ENCODE peak calls at places on chromosomes 4 and X, in five cellular contexts. J is A673; Z is CD8-positive, alpha-beta T cell; U is astrocyte of the spinal cord; A is astrocyte of the cerebellum. T is an unnamed sample.

GRCh38 chr4:24287096-24287495 is 297.3 kb downstream of the DHX15 start:
- DNase-seq in J (no peak), Z (no peak), U (no peak), A (no peak), T (no peak)

GRCh38 chrX:68273887-68274286 is 159.4 kb downstream of the OPHN1 start:
- DNase-seq in J (peak; percentile 11), Z (no peak), U (no peak), A (no peak), T (no peak)

GRCh38 chrX:13666836-13667235 is 13.9 kb downstream of the TCEANC start:
- DNase-seq in J (no peak), Z (no peak), U (no peak), A (no peak), T (no peak)

GRCh38 chrX:101693476-101693875 is 33.8 kb upstream of the ARMCX2 start:
- DNase-seq in J (no peak), Z (no peak), U (no peak), A (no peak), T (no peak)

GRCh38 chr4:38612996-38613395 is 51.0 kb upstream of the KLF3 start:
- DNase-seq in J (peak; percentile 75), Z (no peak), U (peak; percentile 35), A (peak; percentile 49), T (no peak)

GRCh38 chr4:116480486-116480990 is 604.8 kb downstream of the TRAM1L1 start:
- DNase-seq in J (no peak), Z (no peak), U (no peak), A (no peak), T (no peak)

GRCh38 chrX:42746606-42747005 is 31.4 kb downstream of the PPP1R2C start:
- DNase-seq in J (no peak), Z (no peak), U (peak; percentile 38), A (no peak), T (peak; percentile 28)

GRCh38 chr4:182222766-182223165 is 20.4 kb upstream of the TENM3 start:
- DNase-seq in J (no peak), Z (no peak), U (no peak), A (no peak), T (no peak)

GRCh38 chr4:88843067-88843723 is 145.6 kb upstream of the NAP1L5 start:
- DNase-seq in J (peak; percentile 32), Z (no peak), U (no peak), A (no peak), T (no peak)

GRCh38 chrX:7170903-7171302 is 22.9 kb upstream of the PUDP start:
- DNase-seq in J (peak; percentile 33), Z (peak; percentile 19), U (no peak), A (no peak), T (no peak)

GRCh38 chr4:2637956-2638552 is 101.6 kb downstream of the FAM193A start:
- DNase-seq in J (no peak), Z (no peak), U (no peak), A (no peak), T (no peak)

GRCh38 chrX:16144420-16144819 is 21.1 kb downstream of the GRPR start:
- DNase-seq in J (no peak), Z (no peak), U (no peak), A (no peak), T (no peak)

GRCh38 chr4:86286729-86287128 is 73.1 kb downstream of the MAPK10 start:
- DNase-seq in J (no peak), Z (no peak), U (no peak), A (no peak), T (no peak)

GRCh38 chr4:3334316-3334715 is 41.5 kb downstream of the RGS12 start:
- DNase-seq in J (no peak), Z (no peak), U (no peak), A (no peak), T (no peak)

GRCh38 chr4:101977096-101977495 is 186.6 kb downstream of the BANK1 start:
- DNase-seq in J (peak; percentile 64), Z (no peak), U (peak; percentile 95), A (peak; percentile 95), T (peak; percentile 96)

GRCh38 chr4:145178740-145179139 is 1.6 kb downstream of the OTUD4 start:
- DNase-seq in J (no peak), Z (no peak), U (no peak), A (no peak), T (no peak)

GRCh38 chr4:27360651-27361347 is 500.2 kb downstream of the STIM2 start:
- DNase-seq in J (peak; percentile 25), Z (no peak), U (peak; percentile 91), A (peak; percentile 81), T (no peak)

GRCh38 chr4:56391270-56391669 is 4.0 kb upstream of the AASDH start:
- DNase-seq in J (no peak), Z (no peak), U (no peak), A (no peak), T (no peak)

GRCh38 chr4:56387023-56388001 is at the start of gene AASDH:
- DNase-seq in J (peak; percentile 92), Z (peak; percentile 94), U (peak; percentile 97), A (peak; percentile 90), T (peak; percentile 69)

GRCh38 chr4:56389558-56389957 is 2.3 kb upstream of the AASDH start:
- DNase-seq in J (no peak), Z (no peak), U (no peak), A (no peak), T (no peak)

GRCh38 chr4:56386091-56386490 is 1.2 kb downstream of the AASDH start:
- DNase-seq in J (no peak), Z (no peak), U (no peak), A (no peak), T (no peak)

GRCh38 chr4:56388311-56388710 is 1.0 kb upstream of the AASDH start:
- DNase-seq in J (no peak), Z (no peak), U (no peak), A (no peak), T (no peak)
- H3K4me3 ChIP-seq in J (peak overlapping the region; percentile 77), Z (peak overlapping the region; percentile 82), U (peak overlapping the region; percentile 93), A (peak overlapping the region; percentile 61), T (peak overlapping the region; percentile 67)

GRCh38 chr4:118280501-118281218 is 72.1 kb downstream of the PRSS12 start:
- DNase-seq in J (peak; percentile 68), Z (peak; percentile 48), U (peak; percentile 82), A (peak; percentile 83), T (no peak)
- TF ChIP-seq CTCF in J (peak; percentile 62), Z (peak; percentile 54), U (peak; percentile 64), A (peak; percentile 66), T (peak; percentile 49)

GRCh38 chr4:186591651-186592050 is 36.3 kb upstream of the MTNR1A start:
- DNase-seq in J (no peak), Z (no peak), U (no peak), A (no peak), T (no peak)
- H3K4me3 ChIP-seq in J (no peak overlapping the region), Z (no peak overlapping the region), U (no peak overlapping the region), A (no peak overlapping the region), T (no peak overlapping the region)

DNA sequence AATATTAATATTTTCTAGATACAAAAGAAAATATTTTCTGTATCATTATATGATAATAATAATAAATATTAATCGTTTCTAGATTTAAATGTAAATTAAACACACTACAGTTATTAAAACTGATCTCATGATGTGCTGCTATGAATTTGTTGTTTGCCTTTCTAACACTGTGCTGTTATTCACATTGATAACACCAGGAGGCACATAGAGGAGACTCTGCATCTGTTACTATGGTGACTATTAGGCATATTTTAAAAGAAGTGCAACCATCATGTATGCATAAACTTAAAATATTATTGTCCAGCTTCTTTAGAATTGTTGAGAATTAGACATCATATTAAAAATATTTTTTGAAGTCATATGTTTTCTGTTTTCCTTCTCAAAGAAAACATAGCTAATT is 11.8 kb upstream of the PDGFC start:
- DNase-seq in J (peak; percentile 55), Z (no peak), U (peak; percentile 26), A (no peak), T (no peak)
- TF ChIP-seq CTCF in J (peak; percentile 57), Z (no peak), U (peak; percentile 57), A (peak; percentile 47), T (peak; percentile 45)

GRCh38 chr4:36255575-36255974 is 11.3 kb upstream of the ARAP2 start:
- DNase-seq in J (no peak), Z (peak; percentile 83), U (no peak), A (no peak), T (no peak)

GRCh38 chr4:36251983-36252382 is 7.7 kb upstream of the ARAP2 start:
- DNase-seq in J (no peak), Z (no peak), U (no peak), A (no peak), T (no peak)

GRCh38 chr4:36260714-36261113 is 16.4 kb upstream of the ARAP2 start:
- DNase-seq in J (no peak), Z (no peak), U (no peak), A (no peak), T (no peak)

GRCh38 chr4:36254355-36254754 is 10.0 kb upstream of the ARAP2 start:
- DNase-seq in J (no peak), Z (no peak), U (no peak), A (no peak), T (no peak)

DNA sequence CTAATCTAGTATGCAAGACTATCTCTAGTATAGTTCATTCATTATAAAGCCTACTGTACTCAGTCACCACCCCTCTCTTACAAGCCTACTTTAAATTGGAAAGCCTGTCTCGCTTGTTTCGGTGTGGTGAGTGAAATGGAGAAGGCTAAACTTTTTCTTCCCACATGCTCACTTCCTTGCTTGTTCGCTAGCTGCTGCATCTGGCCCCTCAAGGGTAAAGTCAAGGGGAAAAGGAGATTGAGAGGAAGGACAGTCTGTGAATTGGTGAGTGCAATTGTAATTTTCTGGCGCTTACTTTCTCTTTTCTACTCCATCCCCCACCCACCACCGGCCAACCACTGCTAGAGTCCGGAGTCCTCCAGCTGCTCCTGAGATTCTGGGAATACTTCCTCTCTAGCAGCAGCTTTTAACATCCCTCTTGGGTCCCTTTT is 12.1 kb upstream of the ARAP2 start:
- DNase-seq in J (no peak), Z (no peak), U (no peak), A (no peak), T (no peak)
- H3K4me3 ChIP-seq in J (no peak overlapping the region), Z (no peak overlapping the region), U (peak overlapping the region; percentile 4), A (no peak overlapping the region), T (no peak overlapping the region)

GRCh38 chr4:148431401-148431800 is 10.8 kb downstream of the NR3C2 start:
- DNase-seq in J (no peak), Z (no peak), U (no peak), A (no peak), T (no peak)

GRCh38 chr4:148435654-148436406 is 6.4 kb downstream of the NR3C2 start:
- DNase-seq in J (no peak), Z (no peak), U (no peak), A (no peak), T (no peak)

GRCh38 chr4:148426643-148427042 is 15.6 kb downstream of the NR3C2 start:
- DNase-seq in J (no peak), Z (no peak), U (no peak), A (no peak), T (no peak)

GRCh38 chr4:148434075-148434773 is 8.0 kb downstream of the NR3C2 start:
- DNase-seq in J (no peak), Z (no peak), U (no peak), A (no peak), T (no peak)

GRCh38 chr4:148430847-148431246 is 11.4 kb downstream of the NR3C2 start:
- DNase-seq in J (no peak), Z (no peak), U (no peak), A (no peak), T (no peak)
- TF ChIP-seq CTCF in J (no peak), Z (no peak), U (no peak), A (no peak), T (no peak)

T was measured in AG04449.